ENCODE peak calls at places on chromosome 1, in four cellular contexts. V is left ventricle myocardium inferior, H is breast epithelium, E is heart right ventricle. Y is an unnamed sample.

GRCh38 chr1:181150842-181151241 is 62.3 kb downstream of the IER5 start:
- DNase-seq in E (no peak), H (no peak), V (no peak), Y (no peak)

GRCh38 chr1:155070721-155071556 is 7.4 kb downstream of the EFNA4 start:
- DNase-seq in H (no peak), V (peak), E (peak), Y (no peak)

GRCh38 chr1:241074507-241074906 is 282.5 kb downstream of the RGS7 start:
- DNase-seq in E (no peak), V (no peak), H (no peak), Y (no peak)

GRCh38 chr1:238950786-238951185 is 435.6 kb upstream of the CHRM3 start:
- DNase-seq in V (no peak), E (no peak), H (no peak), Y (no peak)

GRCh38 chr1:243312962-243313634 is 57.3 kb downstream of the SDCCAG8 start:
- DNase-seq in H (no peak), E (no peak), V (no peak), Y (no peak)

GRCh38 chr1:227923353-227924167 is 24.2 kb downstream of the WNT9A start:
- DNase-seq in V (no peak), H (no peak), E (no peak), Y (no peak)

GRCh38 chr1:241627453-241628329 is 12.5 kb downstream of the CHML start:
- DNase-seq in H (no peak), E (no peak), V (no peak), Y (peak)

GRCh38 chr1:198880397-198880796 is 241.6 kb downstream of the PTPRC start:
- DNase-seq in E (no peak), H (no peak), V (no peak), Y (no peak)

GRCh38 chr1:47752560-47752959 is 244.6 kb downstream of the TRABD2B start:
- DNase-seq in E (no peak), V (no peak), H (no peak), Y (no peak)

GRCh38 chr1:219177363-219177762 is 3.7 kb downstream of the LYPLAL1 start:
- DNase-seq in H (no peak), V (no peak), E (no peak), Y (no peak)

GRCh38 chr1:150142083-150142482 is 7.6 kb upstream of the PLEKHO1 start:
- DNase-seq in V (no peak), H (no peak), E (no peak), Y (no peak)

GRCh38 chr1:156420209-156421061 is 51.4 kb downstream of the RHBG start:
- DNase-seq in V (no peak), E (no peak), H (no peak), Y (no peak)

GRCh38 chr1:97243973-97244560 is 522.5 kb downstream of the PTBP2 start:
- DNase-seq in V (no peak), E (no peak), H (no peak), Y (peak)

GRCh38 chr1:224635356-224635755 is 19.2 kb downstream of the CNIH3 start:
- DNase-seq in H (no peak), V (no peak), E (no peak), Y (no peak)

GRCh38 chr1:32498751-32499150 is 33.9 kb downstream of the ZBTB8B start:
- DNase-seq in H (no peak), E (no peak), V (no peak), Y (no peak)

GRCh38 chr1:201838381-201838780 is 9.4 kb downstream of the IPO9 start:
- DNase-seq in V (no peak), H (no peak), E (no peak), Y (no peak)
- H3K27ac ChIP-seq in V (no peak), H (no peak), E (no peak), Y (no peak)

DNA sequence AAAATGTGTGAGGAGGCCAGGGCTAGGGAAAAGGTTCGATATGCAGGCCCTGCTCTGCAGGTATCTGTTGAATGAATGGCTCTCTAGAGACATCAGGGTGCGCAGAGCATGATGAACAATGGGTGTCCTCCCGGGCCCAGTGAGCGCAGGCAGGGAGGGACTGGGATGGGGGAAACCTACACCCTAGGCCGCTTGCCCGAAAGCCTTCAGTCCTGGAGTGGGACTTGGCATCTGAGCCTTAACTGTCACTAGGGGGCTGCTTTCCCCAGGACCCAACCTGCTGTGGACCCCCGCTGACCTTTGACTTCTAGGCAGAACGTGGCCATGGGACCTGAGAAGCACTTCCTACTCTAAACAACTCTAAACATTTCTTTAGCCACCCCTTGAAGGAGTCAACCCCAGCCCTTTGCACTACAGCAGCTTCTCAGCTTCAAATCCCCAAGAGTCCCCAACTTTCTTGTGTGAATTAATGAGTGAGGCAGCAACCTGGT is 444 bp upstream of the MAP3K6 start:
- DNase-seq in H (no peak), V (no peak), E (no peak), Y (no peak)
- H3K27ac ChIP-seq in H (peak), V (peak), E (peak), Y (peak)

GRCh38 chr1:17140279-17140678 is 21.0 kb upstream of the PADI2 start:
- DNase-seq in E (no peak), H (no peak), V (no peak), Y (no peak)
- H3K27ac ChIP-seq in E (no peak), H (no peak), V (no peak), Y (no peak)

GRCh38 chr1:191558389-191558788 is 599.9 kb upstream of the RGS18 start:
- DNase-seq in E (no peak), V (no peak), H (no peak), Y (no peak)

GRCh38 chr1:191564275-191564674 is 594.0 kb upstream of the RGS18 start:
- DNase-seq in H (no peak), V (no peak), E (no peak), Y (no peak)
- H3K27ac ChIP-seq in H (no peak), V (no peak), E (no peak), Y (no peak)

GRCh38 chr1:42923367-42924248 is 35.1 kb downstream of the SLC2A1 start:
- DNase-seq in V (no peak), E (no peak), H (no peak), Y (no peak)

GRCh38 chr1:42924249-42925131 is 34.2 kb downstream of the SLC2A1 start:
- DNase-seq in E (peak), V (peak), H (peak), Y (peak)

GRCh38 chr1:42926235-42926869 is 32.3 kb downstream of the SLC2A1 start:
- DNase-seq in E (no peak), V (no peak), H (no peak), Y (no peak)

GRCh38 chr1:42926870-42927242 is 31.8 kb downstream of the SLC2A1 start:
- DNase-seq in E (no peak), V (no peak), H (no peak), Y (no peak)

DNA sequence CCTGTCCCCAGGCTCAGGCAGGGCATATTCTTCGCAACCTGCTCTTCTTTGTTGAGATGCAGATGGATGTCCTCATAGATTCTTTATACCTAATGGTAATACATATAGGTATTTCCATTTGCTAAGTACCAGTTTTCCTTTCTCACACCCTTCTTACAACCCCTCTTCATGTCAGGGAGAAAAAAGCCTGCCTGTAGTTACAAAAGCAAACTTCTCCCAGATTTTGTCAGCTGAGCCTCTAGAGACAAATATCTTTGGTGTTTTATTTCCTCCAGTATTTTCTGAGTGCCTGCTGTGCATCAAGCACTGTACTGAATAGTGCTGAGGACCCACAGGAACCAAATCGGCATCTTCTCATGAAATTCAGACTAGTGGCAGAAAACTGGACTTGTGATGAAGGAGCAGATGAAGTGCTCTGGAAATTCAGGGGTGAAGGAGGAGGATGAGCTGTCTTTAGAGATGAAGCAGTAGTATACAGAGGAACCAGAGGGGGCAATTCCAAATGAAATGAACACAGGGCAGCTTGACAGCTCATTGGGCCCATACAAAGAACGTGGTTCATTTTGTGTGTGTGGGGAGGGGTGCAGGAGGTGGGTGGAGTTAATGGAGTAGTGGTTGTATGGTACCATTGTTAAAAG is 33.4 kb downstream of the SLC2A1 start:
- DNase-seq in E (no peak), V (no peak), H (no peak), Y (no peak)
- H3K27ac ChIP-seq in E (peak), V (peak), H (peak), Y (no peak)